ENCODE peak calls at places on chromosome 11, in six cellular contexts. T is CD8-positive, alpha-beta T cell; Q is NCI-H1930; D is Daoy; K is HCEC 1CT; F is NCI-H2029. W is an unnamed sample.

GRCh38 chr11:12046636-12047236 is 38.3 kb upstream of the DKK3 start:
- DNase-seq in T (no peak), Q (no peak), D (no peak), K (no peak), F (no peak), W (no peak)

GRCh38 chr11:9600651-9601040 is 27.2 kb downstream of the WEE1 start:
- DNase-seq in T (no peak), Q (no peak), D (peak; percentile 35), K (no peak), F (no peak), W (peak; percentile 58)

GRCh38 chr11:120136356-120136755 is 1.6 kb downstream of the TRIM29 start:
- DNase-seq in T (no peak), Q (no peak), D (no peak), K (no peak), F (no peak), W (no peak)

GRCh38 chr11:121352301-121352891 is 59.8 kb downstream of the SC5D start:
- DNase-seq in T (no peak), Q (no peak), D (no peak), K (no peak), F (peak; percentile 79), W (no peak)

GRCh38 chr11:69949327-69949726 is 128.8 kb upstream of the ANO1 start:
- DNase-seq in T (no peak), Q (no peak), D (peak; percentile 95), K (no peak), F (no peak), W (peak; percentile 94)

GRCh38 chr11:70552441-70553150 is 154.3 kb downstream of the CTTN start:
- DNase-seq in T (no peak), Q (no peak), D (no peak), K (no peak), F (no peak), W (no peak)

GRCh38 chr11:60710482-60710881 is 11.1 kb downstream of the MS4A8 start:
- DNase-seq in T (no peak), Q (no peak), D (no peak), K (no peak), F (no peak), W (no peak)

GRCh38 chr11:21774212-21774611 is 418.7 kb upstream of the ANO5 start:
- DNase-seq in T (no peak), Q (no peak), D (peak; percentile 2), K (no peak), F (no peak), W (no peak)

GRCh38 chr11:3989891-3990290 is 104.7 kb upstream of the RRM1 start:
- DNase-seq in T (no peak), Q (no peak), D (no peak), K (no peak), F (no peak), W (no peak)

GRCh38 chr11:100827934-100828661 is 141.0 kb downstream of the ARHGAP42 start:
- DNase-seq in T (no peak), Q (no peak), D (peak; percentile 57), K (peak; percentile 18), F (no peak), W (peak; percentile 68)

GRCh38 chr11:27968461-27968860 is 139.5 kb downstream of the KIF18A start:
- DNase-seq in T (no peak), Q (no peak), D (peak; percentile 4), K (peak; percentile 24), F (no peak), W (no peak)

GRCh38 chr11:33829430-33830141 is 55.3 kb upstream of the FBXO3 start:
- DNase-seq in T (peak; percentile 18), Q (peak; percentile 17), D (peak; percentile 74), K (peak; percentile 56), F (no peak), W (peak; percentile 71)

GRCh38 chr11:119673389-119674336 is 55.3 kb downstream of the NECTIN1 start:
- DNase-seq in T (no peak), Q (no peak), D (no peak), K (no peak), F (no peak), W (no peak)

GRCh38 chr11:117684731-117685130 is 112.3 kb downstream of the DSCAML1 start:
- DNase-seq in T (no peak), Q (no peak), D (no peak), K (no peak), F (no peak), W (no peak)

GRCh38 chr11:60840711-60841430 is 1.0 kb upstream of the CCDC86 start:
- DNase-seq in T (no peak), Q (no peak), D (peak; percentile 80), K (peak; percentile 85), F (no peak), W (no peak)